ENCODE peak calls at places on chromosomes 4 and X, in seven cellular contexts. One of them, this sample, is unnamed.

GRCh38 chr4:86961605-86962295 is 26.9 kb downstream of the AFF1 start:
- DNase-seq in tibial artery: no peak
- DNase-seq in smooth muscle cell of the brain vasculature: no peak
- DNase-seq in A549: no peak
- DNase-seq in stimulated activated CD4-positive, alpha-beta T cell treated with anti-CD3 and anti-CD28 coated beads, Interleukin-2, amount 100 ng/mL, for 24 hours: no peak
- DNase-seq in T-helper 1 cell: no peak
- DNase-seq in germinal center: peak
- DNase-seq in this sample: no peak

GRCh38 chr4:59537231-59537886 is 1662.8 kb upstream of the ADGRL3 start:
- DNase-seq in tibial artery: no peak
- DNase-seq in smooth muscle cell of the brain vasculature: no peak
- DNase-seq in A549: no peak
- DNase-seq in stimulated activated CD4-positive, alpha-beta T cell treated with anti-CD3 and anti-CD28 coated beads, Interleukin-2, amount 100 ng/mL, for 24 hours: no peak
- DNase-seq in T-helper 1 cell: no peak
- DNase-seq in germinal center: no peak
- DNase-seq in this sample: no peak

GRCh38 chr4:19675172-19675811 is 576.4 kb upstream of the SLIT2 start:
- DNase-seq in tibial artery: peak
- DNase-seq in smooth muscle cell of the brain vasculature: no peak
- DNase-seq in A549: no peak
- DNase-seq in stimulated activated CD4-positive, alpha-beta T cell treated with anti-CD3 and anti-CD28 coated beads, Interleukin-2, amount 100 ng/mL, for 24 hours: no peak
- DNase-seq in T-helper 1 cell: no peak
- DNase-seq in germinal center: no peak
- DNase-seq in this sample: no peak

GRCh38 chr4:169251291-169252235 is 19.2 kb downstream of the SH3RF1 start:
- DNase-seq in tibial artery: no peak
- DNase-seq in smooth muscle cell of the brain vasculature: no peak
- DNase-seq in A549: peak
- DNase-seq in stimulated activated CD4-positive, alpha-beta T cell treated with anti-CD3 and anti-CD28 coated beads, Interleukin-2, amount 100 ng/mL, for 24 hours: no peak
- DNase-seq in T-helper 1 cell: no peak
- DNase-seq in germinal center: no peak
- DNase-seq in this sample: no peak

GRCh38 chrX:129726307-129727111 is 12.3 kb upstream of the XPNPEP2 start:
- DNase-seq in tibial artery: no peak
- DNase-seq in smooth muscle cell of the brain vasculature: no peak
- DNase-seq in A549: peak
- DNase-seq in stimulated activated CD4-positive, alpha-beta T cell treated with anti-CD3 and anti-CD28 coated beads, Interleukin-2, amount 100 ng/mL, for 24 hours: peak
- DNase-seq in T-helper 1 cell: no peak
- DNase-seq in germinal center: no peak
- DNase-seq in this sample: peak

GRCh38 chr4:105894570-105895323 is 524 bp upstream of the NPNT start:
- DNase-seq in tibial artery: peak
- DNase-seq in smooth muscle cell of the brain vasculature: peak
- DNase-seq in A549: no peak
- DNase-seq in stimulated activated CD4-positive, alpha-beta T cell treated with anti-CD3 and anti-CD28 coated beads, Interleukin-2, amount 100 ng/mL, for 24 hours: no peak
- DNase-seq in T-helper 1 cell: no peak
- DNase-seq in germinal center: peak
- DNase-seq in this sample: peak

GRCh38 chr4:76188149-76188548 is 25.5 kb downstream of the SCARB2 start:
- DNase-seq in tibial artery: no peak
- DNase-seq in smooth muscle cell of the brain vasculature: no peak
- DNase-seq in A549: no peak
- DNase-seq in stimulated activated CD4-positive, alpha-beta T cell treated with anti-CD3 and anti-CD28 coated beads, Interleukin-2, amount 100 ng/mL, for 24 hours: no peak
- DNase-seq in T-helper 1 cell: no peak
- DNase-seq in germinal center: no peak
- DNase-seq in this sample: no peak

GRCh38 chr4:18479825-18480224 is 458.3 kb upstream of the LCORL start:
- DNase-seq in tibial artery: no peak
- DNase-seq in smooth muscle cell of the brain vasculature: no peak
- DNase-seq in A549: no peak
- DNase-seq in stimulated activated CD4-positive, alpha-beta T cell treated with anti-CD3 and anti-CD28 coated beads, Interleukin-2, amount 100 ng/mL, for 24 hours: no peak
- DNase-seq in T-helper 1 cell: no peak
- DNase-seq in germinal center: no peak
- DNase-seq in this sample: no peak

GRCh38 chr4:134935320-134935719 is 733.7 kb upstream of the PABPC4L start:
- DNase-seq in tibial artery: no peak
- DNase-seq in smooth muscle cell of the brain vasculature: no peak
- DNase-seq in A549: peak
- DNase-seq in stimulated activated CD4-positive, alpha-beta T cell treated with anti-CD3 and anti-CD28 coated beads, Interleukin-2, amount 100 ng/mL, for 24 hours: no peak
- DNase-seq in T-helper 1 cell: no peak
- DNase-seq in germinal center: no peak
- DNase-seq in this sample: peak

GRCh38 chr4:4981427-4981826 is 37.8 kb downstream of the CYTL1 start:
- DNase-seq in tibial artery: no peak
- DNase-seq in smooth muscle cell of the brain vasculature: no peak
- DNase-seq in A549: no peak
- DNase-seq in stimulated activated CD4-positive, alpha-beta T cell treated with anti-CD3 and anti-CD28 coated beads, Interleukin-2, amount 100 ng/mL, for 24 hours: no peak
- DNase-seq in T-helper 1 cell: no peak
- DNase-seq in germinal center: no peak
- DNase-seq in this sample: no peak

GRCh38 chrX:10077425-10078188 is 79.2 kb upstream of the CLCN4 start:
- DNase-seq in tibial artery: no peak
- DNase-seq in smooth muscle cell of the brain vasculature: no peak
- DNase-seq in A549: no peak
- DNase-seq in stimulated activated CD4-positive, alpha-beta T cell treated with anti-CD3 and anti-CD28 coated beads, Interleukin-2, amount 100 ng/mL, for 24 hours: no peak
- DNase-seq in T-helper 1 cell: no peak
- DNase-seq in germinal center: no peak
- DNase-seq in this sample: no peak

GRCh38 chr4:95250544-95251137 is 298.1 kb downstream of the UNC5C start:
- DNase-seq in tibial artery: no peak
- DNase-seq in smooth muscle cell of the brain vasculature: no peak
- DNase-seq in A549: no peak
- DNase-seq in stimulated activated CD4-positive, alpha-beta T cell treated with anti-CD3 and anti-CD28 coated beads, Interleukin-2, amount 100 ng/mL, for 24 hours: no peak
- DNase-seq in T-helper 1 cell: no peak
- DNase-seq in germinal center: no peak
- DNase-seq in this sample: no peak

GRCh38 chr4:128384091-128384520 is 96.5 kb upstream of the PGRMC2 start:
- DNase-seq in tibial artery: no peak
- DNase-seq in smooth muscle cell of the brain vasculature: no peak
- DNase-seq in A549: no peak
- DNase-seq in stimulated activated CD4-positive, alpha-beta T cell treated with anti-CD3 and anti-CD28 coated beads, Interleukin-2, amount 100 ng/mL, for 24 hours: no peak
- DNase-seq in T-helper 1 cell: no peak
- DNase-seq in germinal center: no peak
- DNase-seq in this sample: no peak

GRCh38 chr4:78767350-78767749 is 8.8 kb upstream of the BMP2K start:
- DNase-seq in tibial artery: no peak
- DNase-seq in smooth muscle cell of the brain vasculature: no peak
- DNase-seq in A549: no peak
- DNase-seq in stimulated activated CD4-positive, alpha-beta T cell treated with anti-CD3 and anti-CD28 coated beads, Interleukin-2, amount 100 ng/mL, for 24 hours: no peak
- DNase-seq in T-helper 1 cell: no peak
- DNase-seq in germinal center: no peak
- DNase-seq in this sample: no peak

GRCh38 chr4:19104176-19104575 is 1082.6 kb upstream of the LCORL start:
- DNase-seq in tibial artery: no peak
- DNase-seq in smooth muscle cell of the brain vasculature: no peak
- DNase-seq in A549: no peak
- DNase-seq in stimulated activated CD4-positive, alpha-beta T cell treated with anti-CD3 and anti-CD28 coated beads, Interleukin-2, amount 100 ng/mL, for 24 hours: no peak
- DNase-seq in T-helper 1 cell: no peak
- DNase-seq in germinal center: no peak
- DNase-seq in this sample: no peak

GRCh38 chr4:121656269-121656641 is 40.5 kb downstream of the ANXA5 start:
- DNase-seq in tibial artery: peak
- DNase-seq in smooth muscle cell of the brain vasculature: peak
- DNase-seq in A549: no peak
- DNase-seq in stimulated activated CD4-positive, alpha-beta T cell treated with anti-CD3 and anti-CD28 coated beads, Interleukin-2, amount 100 ng/mL, for 24 hours: peak
- DNase-seq in T-helper 1 cell: no peak
- DNase-seq in germinal center: no peak
- DNase-seq in this sample: peak

GRCh38 chrX:76183289-76184057 is 10.6 kb downstream of the PBDC1 start:
- DNase-seq in tibial artery: no peak
- DNase-seq in smooth muscle cell of the brain vasculature: no peak
- DNase-seq in A549: no peak
- DNase-seq in stimulated activated CD4-positive, alpha-beta T cell treated with anti-CD3 and anti-CD28 coated beads, Interleukin-2, amount 100 ng/mL, for 24 hours: no peak
- DNase-seq in T-helper 1 cell: no peak
- DNase-seq in germinal center: no peak
- DNase-seq in this sample: no peak